ENCODE peak calls at places on chromosomes 6 and 20, in six cellular contexts. E, B, G, W, N and V are unnamed samples.

GRCh38 chr20:14820771-14821170 is 483.4 kb upstream of the FLRT3 start:
- DNase-seq in E (no peak), B (no peak), G (no peak), W (no peak), N (no peak), V (no peak)

GRCh38 chr6:119256978-119257462 is 92.5 kb downstream of the MAN1A1 start:
- DNase-seq in E (no peak), B (no peak), G (no peak), W (no peak), N (no peak), V (no peak)

GRCh38 chr20:60065741-60066437 is 107.7 kb downstream of the CDH26 start:
- DNase-seq in E (no peak), B (peak; percentile 14), G (no peak), W (no peak), N (no peak), V (no peak)

GRCh38 chr6:145139895-145140294 is 595.4 kb downstream of the EPM2A start:
- DNase-seq in E (no peak), B (no peak), G (no peak), W (no peak), N (no peak), V (no peak)

GRCh38 chr6:30322527-30323501 is 3.9 kb upstream of the TRIM39 start:
- DNase-seq in E (no peak), B (no peak), G (no peak), W (no peak), N (peak; percentile 90), V (no peak)

GRCh38 chr6:130365166-130366010 is 429 bp upstream of the TMEM200A start:
- DNase-seq in E (peak; percentile 73), B (peak; percentile 80), G (peak; percentile 81), W (peak; percentile 31), N (peak; percentile 72), V (no peak)

GRCh38 chr6:134447883-134448387 is 130.0 kb upstream of the SGK1 start:
- DNase-seq in E (no peak), B (no peak), G (no peak), W (no peak), N (peak; percentile 94), V (no peak)

GRCh38 chr6:30647039-30647801 is at the start of gene C6orf136:
- DNase-seq in E (peak; percentile 96), B (peak; percentile 97), G (peak; percentile 93), W (peak; percentile 80), N (peak; percentile 82), V (peak; percentile 68)

GRCh38 chr20:36741072-36741471 is 4.8 kb downstream of the NDRG3 start:
- DNase-seq in E (no peak), B (no peak), G (no peak), W (no peak), N (no peak), V (no peak)

GRCh38 chr6:169099411-169100202 is 154.0 kb downstream of the THBS2 start:
- DNase-seq in E (no peak), B (no peak), G (no peak), W (no peak), N (peak; percentile 63), V (no peak)

GRCh38 chr6:88360203-88360797 is 194.2 kb upstream of the CNR1 start:
- DNase-seq in E (no peak), B (no peak), G (no peak), W (no peak), N (peak; percentile 86), V (no peak)

GRCh38 chr6:94658929-94659328 is 918.4 kb upstream of the MANEA start:
- DNase-seq in E (no peak), B (no peak), G (no peak), W (no peak), N (no peak), V (no peak)

GRCh38 chr6:141552031-141552430 is 580.7 kb upstream of the GJE1 start:
- DNase-seq in E (no peak), B (no peak), G (no peak), W (no peak), N (peak; percentile 3), V (no peak)

GRCh38 chr6:99611148-99611547 is 4.5 kb downstream of the PRDM13 start:
- DNase-seq in E (no peak), B (no peak), G (no peak), W (no peak), N (no peak), V (no peak)

GRCh38 chr6:3458706-3459421 is 2.0 kb upstream of the SLC22A23 start:
- DNase-seq in E (no peak), B (no peak), G (no peak), W (no peak), N (no peak), V (no peak)
- H3K27ac ChIP-seq in E (no peak overlapping the region), B (no peak overlapping the region), G (no peak overlapping the region), W (no peak overlapping the region), N (no peak overlapping the region), V (peak overlapping the region; percentile 95)

GRCh38 chr6:24689964-24690363 is 23.1 kb downstream of the ACOT13 start:
- DNase-seq in E (no peak), B (no peak), G (no peak), W (no peak), N (peak; percentile 13), V (no peak)
- H3K27ac ChIP-seq in E (no peak overlapping the region), B (no peak overlapping the region), G (no peak overlapping the region), W (no peak overlapping the region), N (no peak overlapping the region), V (no peak overlapping the region)

GRCh38 chr6:26214826-26215199 is 127.6 kb downstream of the HFE start:
- DNase-seq in E (no peak), B (no peak), G (no peak), W (no peak), N (no peak), V (no peak)
- H3K27ac ChIP-seq in E (no peak overlapping the region), B (peak overlapping the region; percentile 95), G (no peak overlapping the region), W (no peak overlapping the region), N (no peak overlapping the region), V (no peak overlapping the region)

DNA sequence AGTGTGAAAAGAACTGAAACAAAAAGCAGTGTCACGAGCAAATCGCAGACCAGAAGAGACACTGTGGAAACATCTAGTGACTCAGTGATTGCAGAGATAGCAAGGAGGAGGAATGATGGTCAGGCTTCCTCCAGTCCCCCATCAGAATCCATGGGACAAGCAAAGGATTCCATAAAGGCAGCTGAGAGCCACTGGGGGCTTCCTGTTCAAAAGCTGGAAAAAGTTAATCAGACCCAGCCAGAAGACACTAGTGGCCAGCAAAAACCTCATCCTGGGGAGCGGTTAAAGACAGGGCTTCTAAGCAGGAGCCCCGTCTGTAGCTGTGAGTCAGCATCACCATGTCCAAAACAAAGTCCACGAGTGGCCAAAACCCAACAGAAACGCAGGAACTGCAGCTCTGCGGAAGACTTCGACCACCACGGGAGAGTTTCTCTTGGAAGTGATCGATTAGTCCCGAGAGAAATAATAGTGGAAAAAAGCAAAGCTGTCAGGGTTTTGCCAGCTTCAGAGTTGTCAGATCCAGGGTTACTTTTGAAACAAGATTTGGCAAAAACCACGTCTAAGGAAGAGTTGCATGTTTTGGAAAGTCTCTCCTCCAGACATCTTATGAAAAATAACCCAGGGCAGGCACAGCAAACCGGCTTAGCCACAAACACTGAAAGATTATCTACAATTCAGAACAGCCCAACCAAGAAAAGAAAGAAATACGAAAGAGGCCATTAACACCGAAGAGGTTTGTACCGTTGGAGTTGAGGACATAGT is 51.0 kb downstream of the JAG1 start:
- DNase-seq in E (no peak), B (peak; percentile 88), G (peak; percentile 53), W (no peak), N (peak; percentile 91), V (no peak)
- H3K27ac ChIP-seq in E (peak overlapping the region; percentile 20), B (peak overlapping the region; percentile 69), G (peak overlapping the region; percentile 26), W (peak overlapping the region; percentile 83), N (peak overlapping the region; percentile 49), V (no peak overlapping the region)

GRCh38 chr6:149130093-149130872 is 187.2 kb upstream of the TAB2 start:
- DNase-seq in E (no peak), B (no peak), G (no peak), W (peak; percentile 49), N (no peak), V (no peak)
- H3K27ac ChIP-seq in E (peak overlapping the region; percentile 32), B (no peak overlapping the region), G (no peak overlapping the region), W (peak overlapping the region; percentile 46), N (no peak overlapping the region), V (no peak overlapping the region)

GRCh38 chr6:24935323-24935722 is 437 bp downstream of the RIPOR2 start:
- DNase-seq in E (no peak), B (no peak), G (no peak), W (no peak), N (peak; percentile 43), V (no peak)

GRCh38 chr6:24935753-24936152 is at the start of gene RIPOR2:
- DNase-seq in E (peak; percentile 74), B (no peak), G (no peak), W (no peak), N (no peak), V (no peak)

GRCh38 chr6:24932832-24933231 is 2.9 kb downstream of the RIPOR2 start:
- DNase-seq in E (no peak), B (no peak), G (no peak), W (no peak), N (peak; percentile 66), V (no peak)

GRCh38 chr6:24933266-24933665 is 2.5 kb downstream of the RIPOR2 start:
- DNase-seq in E (no peak), B (no peak), G (no peak), W (no peak), N (no peak), V (no peak)

GRCh38 chr6:24933868-24934401 is 1.8 kb downstream of the RIPOR2 start:
- DNase-seq in E (no peak), B (no peak), G (no peak), W (no peak), N (no peak), V (no peak)
- H3K27ac ChIP-seq in E (no peak overlapping the region), B (no peak overlapping the region), G (no peak overlapping the region), W (no peak overlapping the region), N (no peak overlapping the region), V (no peak overlapping the region)

DNA sequence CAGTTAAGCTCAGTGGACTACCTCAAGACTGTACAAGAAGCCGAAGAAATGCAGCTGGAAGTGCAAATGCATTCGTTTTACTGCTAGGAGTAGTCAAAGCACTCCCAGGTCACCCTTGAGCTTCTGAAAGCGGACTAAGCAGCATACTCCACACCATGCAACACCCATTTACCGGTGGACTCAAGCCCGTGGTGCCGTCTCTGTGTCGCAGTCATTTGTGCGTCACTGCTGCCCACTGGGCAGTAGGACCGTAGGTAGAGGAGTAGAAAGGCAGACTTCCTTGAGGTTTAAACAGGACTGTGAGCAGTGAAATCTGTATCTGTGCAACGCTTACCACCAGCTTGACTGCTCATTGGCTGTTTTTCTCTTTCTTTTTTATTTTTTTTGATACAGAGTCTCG is 89.0 kb upstream of the FAM8A1 start:
- DNase-seq in E (no peak), B (no peak), G (no peak), W (no peak), N (no peak), V (no peak)
- H3K27ac ChIP-seq in E (no peak overlapping the region), B (no peak overlapping the region), G (no peak overlapping the region), W (no peak overlapping the region), N (no peak overlapping the region), V (no peak overlapping the region)

GRCh38 chr20:49823152-49823847 is 10.7 kb downstream of the SLC9A8 start:
- DNase-seq in E (no peak), B (no peak), G (no peak), W (no peak), N (no peak), V (no peak)
- H3K27ac ChIP-seq in E (no peak overlapping the region), B (no peak overlapping the region), G (no peak overlapping the region), W (no peak overlapping the region), N (no peak overlapping the region), V (no peak overlapping the region)